ENCODE peak calls at places on chromosomes 16 and 17, in four cellular contexts. One of them, this sample, is unnamed.
A peak's percentile ranks its signal among the peaks of the same experiment; 100 is the strongest.

GRCh38 chr17:57278740-57279387 is 22.5 kb downstream of the MSI2 start:
- DNase-seq in A549: no peak
- DNase-seq in AG10803: no peak
- DNase-seq in WERI-Rb-1: no peak
- DNase-seq in this sample: no peak

GRCh38 chr16:12771341-12771798 is 32.3 kb downstream of the CPPED1 start:
- DNase-seq in A549: no peak
- DNase-seq in AG10803: no peak
- DNase-seq in WERI-Rb-1: no peak
- DNase-seq in this sample: no peak

GRCh38 chr17:15981646-15982580 is 17.6 kb downstream of the ZSWIM7 start:
- DNase-seq in A549: no peak
- DNase-seq in WERI-Rb-1: no peak
- DNase-seq in AG10803: no peak
- DNase-seq in this sample: peak; percentile 75

GRCh38 chr17:16243811-16244567 is 27.0 kb downstream of the PIGL start:
- DNase-seq in A549: no peak
- DNase-seq in WERI-Rb-1: no peak
- DNase-seq in AG10803: no peak
- DNase-seq in this sample: no peak

GRCh38 chr16:73916839-73917594 is 379.6 kb upstream of the PSMD7 start:
- DNase-seq in WERI-Rb-1: no peak
- DNase-seq in A549: no peak
- DNase-seq in AG10803: peak; percentile 3
- DNase-seq in this sample: no peak

GRCh38 chr16:49618955-49619354 is 237.0 kb downstream of the ZNF423 start:
- DNase-seq in A549: no peak
- DNase-seq in AG10803: no peak
- DNase-seq in WERI-Rb-1: no peak
- DNase-seq in this sample: no peak

GRCh38 chr16:31194898-31195297 is 7.7 kb downstream of the PYCARD start:
- DNase-seq in AG10803: no peak
- DNase-seq in A549: no peak
- DNase-seq in WERI-Rb-1: no peak
- DNase-seq in this sample: no peak

GRCh38 chr17:31561469-31562412 is 170.3 kb downstream of the RAB11FIP4 start:
- DNase-seq in WERI-Rb-1: no peak
- DNase-seq in A549: no peak
- DNase-seq in AG10803: peak; percentile 60
- DNase-seq in this sample: no peak

GRCh38 chr16:84973776-84974523 is 37.4 kb downstream of the ZDHHC7 start:
- DNase-seq in WERI-Rb-1: peak; percentile 34
- DNase-seq in AG10803: no peak
- DNase-seq in A549: no peak
- DNase-seq in this sample: no peak

GRCh38 chr16:48420437-48420836 is 35.2 kb upstream of the SIAH1 start:
- DNase-seq in AG10803: no peak
- DNase-seq in WERI-Rb-1: no peak
- DNase-seq in A549: no peak
- DNase-seq in this sample: peak; percentile 24

GRCh38 chr17:44266402-44267164 is 1.4 kb downstream of the SLC4A1 start:
- DNase-seq in A549: no peak
- DNase-seq in WERI-Rb-1: peak; percentile 55
- DNase-seq in AG10803: no peak
- DNase-seq in this sample: no peak

GRCh38 chr17:1709403-1709891 is 730 bp downstream of the TLCD2 start:
- DNase-seq in WERI-Rb-1: peak; percentile 69
- DNase-seq in AG10803: peak; percentile 67
- DNase-seq in A549: no peak
- DNase-seq in this sample: no peak

GRCh38 chr17:1709971-1710806 is at the start of gene TLCD2:
- DNase-seq in WERI-Rb-1: peak; percentile 66
- DNase-seq in AG10803: peak; percentile 77
- DNase-seq in A549: peak; percentile 92
- DNase-seq in this sample: peak; percentile 77

GRCh38 chr17:1705004-1705403 is 5.2 kb downstream of the TLCD2 start:
- DNase-seq in A549: no peak
- DNase-seq in AG10803: no peak
- DNase-seq in WERI-Rb-1: no peak
- DNase-seq in this sample: no peak

GRCh38 chr17:1710807-1711553 is 803 bp upstream of the TLCD2 start:
- DNase-seq in AG10803: peak; percentile 46
- DNase-seq in WERI-Rb-1: no peak
- DNase-seq in A549: no peak
- DNase-seq in this sample: peak; percentile 47

DNA sequence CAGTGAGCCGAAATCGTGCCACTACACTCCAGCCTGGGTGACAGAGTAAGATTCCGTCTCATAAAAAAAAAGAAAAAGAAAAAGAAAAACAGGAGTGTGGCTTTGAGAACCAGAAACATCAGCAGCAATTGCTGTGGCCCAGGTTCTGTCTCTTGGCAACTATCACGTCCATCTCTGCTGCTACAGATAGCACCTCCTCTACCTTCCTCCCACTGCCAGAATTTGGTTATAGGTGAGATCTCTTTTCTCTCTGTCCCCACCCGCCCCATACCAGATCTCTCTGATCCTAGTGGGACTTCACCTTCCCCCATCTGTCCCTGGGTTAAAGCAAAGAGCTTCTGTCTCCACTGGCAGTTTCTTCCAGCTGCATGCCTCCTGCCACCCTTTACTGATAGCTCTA is 3.1 kb downstream of the TLCD2 start:
- DNase-seq in WERI-Rb-1: no peak
- DNase-seq in A549: no peak
- DNase-seq in AG10803: no peak
- DNase-seq in this sample: no peak
- TF ChIP-seq CTCF in WERI-Rb-1: no peak
- TF ChIP-seq CTCF in A549: no peak
- TF ChIP-seq CTCF in AG10803: no peak
- TF ChIP-seq CTCF in this sample: no peak

GRCh38 chr17:75808549-75808904 is 23.9 kb downstream of the UNK start:
- DNase-seq in WERI-Rb-1: no peak
- DNase-seq in AG10803: no peak
- DNase-seq in A549: no peak
- DNase-seq in this sample: no peak
- H3K4me3 ChIP-seq in WERI-Rb-1: no peak overlapping the region
- H3K4me3 ChIP-seq in AG10803: no peak overlapping the region
- H3K4me3 ChIP-seq in A549: no peak overlapping the region
- H3K4me3 ChIP-seq in this sample: no peak overlapping the region

DNA sequence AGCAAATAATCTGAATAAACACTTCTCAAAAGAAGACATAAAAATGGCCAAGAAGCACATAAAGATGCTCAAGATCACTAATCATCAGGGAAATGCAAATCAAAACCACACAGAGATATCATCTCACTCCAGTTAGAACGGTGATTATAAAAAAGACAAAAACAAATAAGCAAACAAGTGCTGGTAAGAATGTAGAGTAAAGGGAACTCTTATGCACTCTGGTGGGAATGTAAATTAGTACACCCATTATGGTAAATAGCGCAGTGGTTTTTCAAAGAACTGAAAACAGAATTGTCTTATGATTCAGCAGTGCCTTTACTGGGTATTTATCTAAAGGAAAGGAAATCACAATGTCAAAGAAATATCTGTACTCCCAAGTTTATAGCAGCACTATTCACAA is 343.2 kb downstream of the HAPSTR1 start:
- DNase-seq in AG10803: no peak
- DNase-seq in A549: no peak
- DNase-seq in WERI-Rb-1: no peak
- DNase-seq in this sample: no peak
- TF ChIP-seq CTCF in AG10803: no peak
- TF ChIP-seq CTCF in A549: no peak
- TF ChIP-seq CTCF in WERI-Rb-1: no peak
- TF ChIP-seq CTCF in this sample: no peak

GRCh38 chr17:79792984-79793923 is 3.6 kb downstream of the CBX8 start:
- DNase-seq in WERI-Rb-1: no peak
- DNase-seq in A549: peak; percentile 85
- DNase-seq in AG10803: peak; percentile 96
- DNase-seq in this sample: no peak
- H3K4me3 ChIP-seq in WERI-Rb-1: no peak overlapping the region
- H3K4me3 ChIP-seq in A549: peak overlapping the region; percentile 56
- H3K4me3 ChIP-seq in AG10803: peak overlapping the region; percentile 61
- H3K4me3 ChIP-seq in this sample: peak overlapping the region; percentile 37

GRCh38 chr16:81633147-81633619 is 145.9 kb upstream of the PLCG2 start:
- DNase-seq in A549: no peak
- DNase-seq in WERI-Rb-1: peak; percentile 18
- DNase-seq in AG10803: no peak
- DNase-seq in this sample: no peak
- TF ChIP-seq CTCF in A549: no peak
- TF ChIP-seq CTCF in WERI-Rb-1: peak; percentile 31
- TF ChIP-seq CTCF in AG10803: no peak
- TF ChIP-seq CTCF in this sample: peak; percentile 22

DNA sequence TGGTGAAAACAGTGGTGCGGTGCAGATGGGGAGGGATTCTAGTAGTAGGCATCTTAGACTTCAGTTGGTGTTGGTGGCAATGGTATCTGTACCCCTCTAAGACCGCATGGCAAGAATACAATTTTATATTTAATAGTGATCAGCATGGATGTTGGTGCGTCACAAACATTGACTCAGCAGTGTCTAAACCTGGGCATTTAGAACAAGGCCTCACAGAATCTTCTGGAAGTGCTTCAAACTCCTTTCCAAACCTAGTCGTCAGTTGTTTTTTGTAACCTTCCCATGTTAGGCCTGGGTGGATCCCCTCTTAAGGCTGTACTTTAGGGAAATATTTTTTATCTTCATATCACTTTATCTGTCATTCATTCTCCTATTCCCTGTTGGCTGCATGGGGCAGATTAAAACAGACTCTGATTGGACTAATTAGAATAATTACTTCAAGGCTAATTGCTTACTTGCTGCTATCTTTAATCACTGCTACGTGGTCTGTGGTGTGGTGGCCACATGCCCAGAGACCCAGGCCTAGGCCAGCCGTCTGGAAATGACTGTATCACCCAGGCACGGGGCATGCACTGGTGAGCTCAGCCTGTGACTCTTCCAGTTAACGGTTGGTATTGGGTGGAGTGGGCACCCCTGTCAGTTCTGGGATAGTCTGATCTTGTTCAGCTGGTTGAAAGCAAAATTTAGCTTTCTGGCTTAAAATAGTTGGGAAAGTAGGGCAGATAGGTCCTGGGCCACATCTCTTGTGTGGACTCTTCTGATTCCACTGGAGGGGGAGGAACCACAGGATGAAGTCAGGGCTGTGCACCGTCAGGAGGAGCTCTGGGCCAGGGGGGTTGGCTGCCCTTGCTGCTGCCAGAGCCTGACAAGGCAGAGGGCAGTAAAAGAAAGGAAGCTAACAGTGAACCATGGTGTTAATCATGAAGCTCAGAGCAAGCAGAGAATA is 4.5 kb downstream of the ALKBH5 start:
- DNase-seq in AG10803: peak; percentile 58
- DNase-seq in WERI-Rb-1: no peak
- DNase-seq in A549: no peak
- DNase-seq in this sample: peak; percentile 60
- H3K4me3 ChIP-seq in AG10803: peak overlapping the region; percentile 90
- H3K4me3 ChIP-seq in WERI-Rb-1: no peak overlapping the region
- H3K4me3 ChIP-seq in A549: no peak overlapping the region
- H3K4me3 ChIP-seq in this sample: peak overlapping the region; percentile 79

GRCh38 chr16:89344846-89345577 is 127.5 kb downstream of the ZNF778 start:
- DNase-seq in AG10803: no peak
- DNase-seq in A549: no peak
- DNase-seq in WERI-Rb-1: peak; percentile 23
- DNase-seq in this sample: no peak
- TF ChIP-seq CTCF in AG10803: no peak
- TF ChIP-seq CTCF in A549: no peak
- TF ChIP-seq CTCF in WERI-Rb-1: no peak
- TF ChIP-seq CTCF in this sample: no peak